ENCODE peak calls at places on chromosomes 12 and 14, in seven cellular contexts. U, H, Y, N, T, A and M are unnamed samples.
A peak's percentile ranks its signal among the peaks of the same experiment; 100 is the strongest.

GRCh38 chr14:71967709-71968108 is 35.5 kb downstream of the RGS6 start:
- DNase-seq in A (no peak), U (no peak), Y (no peak), T (no peak), H (no peak), N (no peak), M (no peak)

GRCh38 chr14:55581011-55581806 is 1.2 kb downstream of the KTN1 start:
- DNase-seq in Y (no peak), U (peak; percentile 23), H (peak; percentile 72), A (peak; percentile 77), T (peak; percentile 15), N (no peak), M (peak; percentile 46)

GRCh38 chr14:104119119-104119699 is 19.2 kb upstream of the KIF26A start:
- DNase-seq in A (peak; percentile 43), Y (no peak), T (no peak), N (no peak), H (no peak), U (no peak), M (no peak)

GRCh38 chr14:93042968-93043940 is 72.5 kb downstream of the ITPK1 start:
- DNase-seq in Y (no peak), N (peak; percentile 89), T (no peak), A (no peak), U (peak; percentile 90), H (peak; percentile 81), M (no peak)

GRCh38 chr14:33555710-33556350 is 395.0 kb downstream of the EGLN3 start:
- DNase-seq in U (no peak), T (no peak), N (no peak), Y (no peak), H (no peak), A (no peak), M (no peak)

GRCh38 chr12:30110970-30111586 is 327.3 kb upstream of the TMTC1 start:
- DNase-seq in H (peak; percentile 19), A (no peak), N (no peak), T (no peak), Y (no peak), U (no peak), M (no peak)

GRCh38 chr14:68800361-68800760 is 7.5 kb upstream of the ZFP36L1 start:
- DNase-seq in A (no peak), Y (no peak), H (no peak), T (no peak), N (no peak), U (no peak), M (no peak)

GRCh38 chr12:77841467-77842054 is 10.9 kb downstream of the NAV3 start:
- DNase-seq in A (no peak), T (no peak), U (no peak), N (no peak), H (no peak), Y (no peak), M (no peak)

GRCh38 chr14:35789651-35790050 is 19.4 kb downstream of the RALGAPA1 start:
- DNase-seq in H (no peak), A (no peak), U (no peak), Y (no peak), N (no peak), T (no peak), M (no peak)

GRCh38 chr14:54603362-54603761 is 36.4 kb downstream of the SAMD4A start:
- DNase-seq in A (no peak), N (no peak), H (no peak), U (no peak), Y (no peak), T (no peak), M (no peak)

GRCh38 chr12:17976202-17976601 is 113.8 kb downstream of the RERGL start:
- DNase-seq in H (no peak), T (no peak), Y (no peak), A (peak; percentile 61), U (no peak), N (no peak), M (no peak)

GRCh38 chr12:105983622-105984325 is 155.0 kb downstream of the NUAK1 start:
- DNase-seq in T (no peak), H (no peak), N (no peak), U (no peak), A (no peak), Y (no peak), M (no peak)

GRCh38 chr12:89507015-89507824 is 17.4 kb downstream of the GALNT4 start:
- DNase-seq in U (peak; percentile 43), A (no peak), N (no peak), T (no peak), H (no peak), Y (no peak), M (no peak)

GRCh38 chr12:12087693-12088034 is 16.9 kb downstream of the BCL2L14 start:
- DNase-seq in U (no peak), Y (no peak), A (no peak), N (no peak), H (no peak), T (no peak), M (no peak)

GRCh38 chr12:76878045-76878898 is 547 bp downstream of the CSRP2 start:
- DNase-seq in N (peak; percentile 15), H (peak; percentile 77), T (peak; percentile 34), U (peak; percentile 23), A (peak; percentile 83), Y (no peak), M (no peak)

DNA sequence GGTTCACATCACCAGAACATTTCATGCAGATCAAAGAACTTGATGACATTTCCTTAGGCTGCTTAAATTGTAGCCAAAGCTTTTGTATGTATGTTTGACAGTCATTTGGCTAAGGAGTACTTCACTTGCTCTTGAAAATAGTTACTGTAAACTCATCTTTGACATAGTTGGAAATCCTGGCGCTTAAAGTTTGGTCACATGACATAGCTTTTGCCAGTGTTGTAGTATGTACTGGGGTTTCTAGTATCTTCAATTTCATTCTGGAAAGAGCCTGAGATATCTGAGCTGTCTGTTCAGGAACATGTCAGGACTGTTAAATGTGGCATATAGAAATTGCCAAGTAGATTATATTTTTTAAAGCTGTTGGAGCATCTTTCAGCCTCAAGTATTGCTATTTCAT is 55.7 kb downstream of the WDR20 start:
- DNase-seq in H (no peak), U (no peak), Y (no peak), A (no peak), T (no peak), N (no peak), M (no peak)
- TF ChIP-seq JUND in H (no peak), U (no peak), Y (no peak), A (no peak), T (no peak), N (no peak), M (no peak)

DNA sequence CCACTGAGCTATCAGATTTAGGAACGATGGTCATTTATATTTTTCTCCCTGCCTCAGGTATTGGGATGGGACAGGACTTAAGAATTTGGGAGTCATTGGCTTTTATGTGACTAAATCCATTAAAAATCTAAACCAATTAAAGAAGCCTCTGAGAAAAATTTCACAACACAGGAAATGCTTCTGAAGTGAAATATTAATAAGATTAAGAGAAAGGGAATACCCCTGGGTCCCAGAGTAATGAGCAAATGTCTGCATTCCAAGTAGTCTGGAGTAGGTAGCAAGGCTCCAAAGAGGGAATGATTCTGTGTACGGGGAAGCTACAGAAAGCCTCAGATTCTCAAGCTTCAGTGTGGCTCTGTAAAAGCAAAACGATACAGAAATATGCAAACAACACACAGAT is 707 bp upstream of the MED6 start:
- DNase-seq in Y (no peak), A (no peak), N (no peak), T (no peak), U (no peak), H (no peak), M (no peak)
- TF ChIP-seq JUND in Y (no peak), A (no peak), N (no peak), T (no peak), U (no peak), H (no peak), M (no peak)

GRCh38 chr12:9674226-9674590 is 4.7 kb downstream of the CLEC2D start:
- DNase-seq in T (no peak), N (no peak), U (no peak), H (no peak), A (no peak), Y (no peak), M (no peak)
- TF ChIP-seq JUND in T (no peak), N (no peak), U (no peak), H (no peak), A (no peak), Y (no peak), M (no peak)

DNA sequence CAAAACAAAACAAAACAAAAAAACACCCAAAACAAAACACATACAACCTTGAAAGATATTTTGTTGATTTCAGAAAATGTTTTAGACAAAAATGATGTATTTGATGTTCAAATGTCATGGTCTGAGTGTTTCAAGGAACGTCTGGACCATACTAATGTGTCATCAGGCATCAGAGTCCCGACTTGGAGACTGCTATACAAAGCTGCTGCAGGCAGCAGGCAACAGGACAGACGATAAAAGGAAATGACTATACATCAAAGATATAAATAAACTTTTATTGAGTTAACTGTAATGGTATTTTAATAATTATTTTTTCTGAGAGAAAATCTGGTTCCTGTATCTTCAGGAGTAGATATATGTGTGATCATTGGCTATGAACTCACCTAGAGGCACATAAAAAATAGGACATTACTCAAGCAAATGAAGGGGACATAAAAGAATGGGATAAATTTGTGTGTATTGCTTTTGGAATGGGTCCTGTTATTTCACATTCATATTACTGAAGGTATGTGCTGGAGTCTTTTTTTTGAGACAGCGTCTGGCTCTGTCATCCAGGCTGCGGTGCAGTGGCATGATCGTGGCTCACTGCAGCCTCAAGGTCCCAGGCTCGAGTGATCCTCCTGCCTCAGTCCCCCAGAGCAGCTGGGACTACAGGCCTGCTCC is 87.3 kb upstream of the HECTD1 start:
- DNase-seq in N (no peak), T (no peak), A (no peak), H (no peak), U (no peak), Y (no peak), M (no peak)
- TF ChIP-seq JUND in N (no peak), T (no peak), A (no peak), H (no peak), U (no peak), Y (no peak), M (no peak)

GRCh38 chr12:92860521-92860920 is 68.6 kb downstream of the EEA1 start:
- DNase-seq in Y (no peak), T (no peak), A (no peak), U (no peak), H (no peak), N (no peak), M (no peak)

GRCh38 chr12:92857818-92858217 is 71.3 kb downstream of the EEA1 start:
- DNase-seq in T (no peak), H (no peak), N (no peak), U (no peak), Y (no peak), A (no peak), M (no peak)

GRCh38 chr12:92861381-92861780 is 67.7 kb downstream of the EEA1 start:
- DNase-seq in U (no peak), T (no peak), Y (no peak), H (no peak), N (no peak), A (no peak), M (no peak)

GRCh38 chr12:92863255-92863654 is 65.8 kb downstream of the EEA1 start:
- DNase-seq in A (no peak), T (no peak), N (no peak), H (no peak), U (no peak), Y (no peak), M (no peak)

GRCh38 chr12:92859650-92860386 is 69.3 kb downstream of the EEA1 start:
- DNase-seq in T (no peak), N (no peak), H (no peak), Y (no peak), U (no peak), A (no peak), M (no peak)
- TF ChIP-seq JUND in T (no peak), N (no peak), H (no peak), Y (no peak), U (no peak), A (no peak), M (no peak)

GRCh38 chr12:78933014-78933413 is 68.4 kb downstream of the SYT1 start:
- DNase-seq in A (no peak), T (no peak), Y (no peak), N (no peak), U (no peak), H (no peak), M (no peak)

GRCh38 chr12:78938341-78939084 is 73.9 kb downstream of the SYT1 start:
- DNase-seq in N (no peak), U (no peak), Y (no peak), T (no peak), H (no peak), A (no peak), M (no peak)
- TF ChIP-seq JUND in N (no peak), U (no peak), Y (no peak), T (no peak), H (no peak), A (no peak), M (no peak)